ENCODE peak calls at places on chromosomes 4 and X, in ten cellular contexts. O is GM13976, S is lung, Q is transverse colon, L is mammary epithelial cell, F is A549, E is WTC11, G is chondrocyte, H is fibroblast of villous mesenchyme, Z is lower leg skin. R is an unnamed sample.

GRCh38 chrX:33128048-33128805 is 83.1 kb downstream of the DMD start:
- DNase-seq in O (no peak), S (no peak), Q (no peak), L (no peak), F (no peak), E (no peak), G (no peak), H (no peak), Z (no peak), R (no peak)

GRCh38 chr4:17511950-17512795 is at the start of gene QDPR:
- DNase-seq in O (peak; percentile 87), S (peak; percentile 85), Q (peak; percentile 85), L (peak; percentile 64), F (peak; percentile 54), E (peak; percentile 89), G (no peak), H (peak; percentile 74), Z (peak; percentile 26), R (peak; percentile 91)

GRCh38 chr4:65943076-65943475 is 272.8 kb upstream of the EPHA5 start:
- DNase-seq in O (no peak), S (no peak), Q (no peak), L (peak; percentile 8), F (peak; percentile 2), E (no peak), G (no peak), H (peak; percentile 1), Z (no peak), R (no peak)

GRCh38 chr4:174217273-174218126 is 66.0 kb downstream of the FBXO8 start:
- DNase-seq in O (peak; percentile 30), S (no peak), Q (no peak), L (peak; percentile 17), F (no peak), E (peak; percentile 40), G (peak; percentile 77), H (peak; percentile 67), Z (no peak), R (peak; percentile 45)

GRCh38 chr4:114386637-114387233 is 211.9 kb upstream of the UGT8 start:
- DNase-seq in O (peak; percentile 24), S (no peak), Q (no peak), L (no peak), F (no peak), E (no peak), G (no peak), H (peak; percentile 45), Z (no peak), R (peak; percentile 7)

GRCh38 chr4:151098191-151098590 is 1.2 kb upstream of the RPS3A start:
- DNase-seq in O (peak; percentile 47), S (no peak), Q (peak; percentile 10), L (no peak), F (no peak), E (no peak), G (no peak), H (no peak), Z (peak; percentile 40), R (no peak)

GRCh38 chr4:69025191-69025998 is 70.9 kb upstream of the UGT2B7 start:
- DNase-seq in O (no peak), S (no peak), Q (peak; percentile 15), L (no peak), F (no peak), E (peak; percentile 47), G (no peak), H (no peak), Z (no peak), R (peak; percentile 7)

GRCh38 chr4:70544279-70544870 is 26.0 kb downstream of the AMTN start:
- DNase-seq in O (no peak), S (no peak), Q (no peak), L (peak; percentile 22), F (no peak), E (no peak), G (no peak), H (peak; percentile 19), Z (no peak), R (no peak)

GRCh38 chr4:74266081-74266480 is 42.2 kb upstream of the EPGN start:
- DNase-seq in O (no peak), S (no peak), Q (no peak), L (no peak), F (no peak), E (no peak), G (no peak), H (no peak), Z (no peak), R (no peak)

GRCh38 chr4:145731026-145731425 is 51.1 kb downstream of the C4orf51 start:
- DNase-seq in O (no peak), S (no peak), Q (peak; percentile 60), L (no peak), F (peak; percentile 61), E (no peak), G (no peak), H (peak; percentile 40), Z (no peak), R (no peak)

GRCh38 chrX:154840856-154841255 is 6.4 kb upstream of the SMIM9 start:
- DNase-seq in O (peak; percentile 45), S (no peak), Q (no peak), L (peak; percentile 9), F (peak; percentile 28), E (no peak), G (no peak), H (peak; percentile 68), Z (no peak), R (no peak)

GRCh38 chr4:82515705-82516104 is 46.1 kb downstream of the TMEM150C start:
- DNase-seq in O (no peak), S (no peak), Q (no peak), L (peak; percentile 40), F (no peak), E (no peak), G (no peak), H (peak; percentile 25), Z (peak; percentile 23), R (no peak)

GRCh38 chrX:19462231-19462630 is 53.1 kb downstream of the MAP3K15 start:
- DNase-seq in O (no peak), S (no peak), Q (no peak), L (no peak), F (no peak), E (no peak), G (no peak), H (no peak), Z (no peak), R (no peak)

GRCh38 chr4:1417522-1418390 is 11.5 kb upstream of the NKX1-1 start:
- DNase-seq in O (no peak), S (no peak), Q (no peak), L (no peak), F (no peak), E (no peak), G (peak; percentile 51), H (no peak), Z (no peak), R (no peak)

GRCh38 chrX:48645669-48646068 is 37.9 kb upstream of the WAS start:
- DNase-seq in O (no peak), S (no peak), Q (no peak), L (no peak), F (no peak), E (no peak), G (no peak), H (no peak), Z (no peak), R (no peak)

GRCh38 chrX:48649109-48649508 is 34.5 kb upstream of the WAS start:
- DNase-seq in O (no peak), S (no peak), Q (no peak), L (peak; percentile 25), F (no peak), E (no peak), G (no peak), H (no peak), Z (no peak), R (no peak)

GRCh38 chrX:48648299-48648698 is 35.3 kb upstream of the WAS start:
- DNase-seq in O (peak; percentile 32), S (peak; percentile 30), Q (peak; percentile 21), L (no peak), F (no peak), E (peak; percentile 21), G (no peak), H (peak; percentile 54), Z (peak; percentile 14), R (peak; percentile 10)
- TF ChIP-seq CTCF in O (no peak), S (no peak), Q (peak; percentile 28), L (no peak), F (peak; percentile 48), E (no peak), G (peak; percentile 75), H (no peak), Z (no peak), R (no peak)

DNA sequence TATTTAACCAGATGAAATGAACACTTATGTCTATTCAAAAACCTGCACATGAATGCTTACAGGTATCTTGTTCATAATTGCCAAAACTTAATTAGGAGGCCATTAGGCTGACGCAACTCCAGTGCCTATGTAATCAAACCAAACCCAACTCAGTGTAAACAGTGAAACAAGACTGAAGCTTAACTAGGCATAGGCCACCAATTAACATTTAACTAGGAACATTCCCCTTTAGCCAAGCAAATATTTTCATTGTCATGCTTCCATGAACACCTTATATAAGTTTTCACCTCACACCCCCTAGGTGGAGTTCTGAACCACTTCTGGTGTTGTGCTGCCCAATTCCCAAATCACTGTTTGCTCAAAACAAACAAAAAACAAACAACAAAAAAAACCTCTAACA is 686.0 kb downstream of the STPG2 start:
- DNase-seq in O (no peak), S (no peak), Q (no peak), L (no peak), F (no peak), E (no peak), G (no peak), H (no peak), Z (no peak), R (no peak)
- TF ChIP-seq CTCF in O (no peak), S (no peak), Q (no peak), L (no peak), F (no peak), E (no peak), G (no peak), H (no peak), Z (no peak), R (no peak)

GRCh38 chrX:140664939-140665338 is 44.6 kb upstream of the LINC00632 start:
- DNase-seq in O (no peak), S (no peak), Q (no peak), L (peak; percentile 13), F (peak; percentile 1), E (no peak), G (no peak), H (peak; percentile 0), Z (no peak), R (no peak)

GRCh38 chrX:140661657-140662056 is 47.9 kb upstream of the LINC00632 start:
- DNase-seq in O (no peak), S (no peak), Q (no peak), L (no peak), F (no peak), E (no peak), G (no peak), H (no peak), Z (no peak), R (no peak)
- TF ChIP-seq CTCF in O (no peak), S (no peak), Q (no peak), L (no peak), F (no peak), E (no peak), G (peak; percentile 38), H (no peak), Z (no peak), R (no peak)

GRCh38 chrX:75649829-75650228 is 127.0 kb upstream of the ZDHHC15 start:
- DNase-seq in O (no peak), S (no peak), Q (no peak), L (no peak), F (no peak), E (no peak), G (no peak), H (no peak), Z (no peak), R (no peak)

DNA sequence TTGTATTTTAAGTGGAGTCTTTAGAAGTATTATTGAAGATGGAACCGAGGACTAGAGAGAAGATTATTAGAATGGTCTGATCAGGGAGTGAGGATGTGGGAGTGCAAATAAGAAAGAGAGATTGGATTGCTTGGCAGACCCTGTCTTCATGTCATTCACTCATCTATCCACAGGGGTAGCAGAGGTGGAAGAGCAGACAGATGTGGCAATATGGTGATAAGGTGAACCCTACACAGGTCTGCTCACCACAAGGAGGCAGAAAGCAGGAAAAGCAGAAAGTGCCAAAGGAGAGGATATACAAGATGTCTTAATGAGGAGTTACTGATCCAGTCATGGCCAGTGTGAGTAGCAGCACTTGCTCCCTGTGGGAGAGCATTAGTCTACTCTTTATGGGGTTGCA is 129.4 kb downstream of the MAGEE2 start:
- DNase-seq in O (no peak), S (no peak), Q (no peak), L (no peak), F (no peak), E (no peak), G (no peak), H (no peak), Z (no peak), R (no peak)
- TF ChIP-seq CTCF in O (no peak), S (no peak), Q (no peak), L (no peak), F (no peak), E (no peak), G (no peak), H (no peak), Z (no peak), R (no peak)